ENCODE peak calls at places on chromosomes 1 and 21, in eight cellular contexts. G, W, J, N, R, C, T and U are unnamed samples.

GRCh38 chr1:231603598-231604275 is 22.9 kb upstream of the DISC1 start:
- DNase-seq in J (no peak), T (peak; percentile 54), W (peak; percentile 71), R (no peak), C (no peak), N (peak; percentile 56), G (peak; percentile 47), U (peak; percentile 62)

GRCh38 chr1:27395441-27396195 is 3.2 kb downstream of the GPR3 start:
- DNase-seq in C (no peak), J (peak; percentile 87), G (peak; percentile 35), T (peak; percentile 57), R (peak; percentile 59), N (peak; percentile 88), W (peak; percentile 79), U (peak; percentile 67)

GRCh38 chr1:151851886-151852285 is 1.6 kb downstream of the THEM5 start:
- DNase-seq in C (no peak), R (no peak), T (no peak), N (no peak), W (no peak), J (no peak), G (no peak), U (no peak)

GRCh38 chr1:93874025-93874651 is 4.9 kb downstream of the DNTTIP2 start:
- DNase-seq in C (no peak), R (no peak), T (peak; percentile 72), J (no peak), W (peak; percentile 78), G (peak; percentile 22), N (peak; percentile 33), U (peak; percentile 56)

GRCh38 chr1:181139631-181140051 is 51.1 kb downstream of the IER5 start:
- DNase-seq in C (no peak), W (peak; percentile 90), N (no peak), G (peak; percentile 60), R (no peak), T (peak; percentile 73), J (peak; percentile 52), U (peak; percentile 83)

GRCh38 chr1:101166583-101167120 is 70.2 kb upstream of the S1PR1 start:
- DNase-seq in J (no peak), G (peak; percentile 36), W (no peak), R (no peak), N (no peak), C (no peak), T (peak; percentile 31), U (no peak)

GRCh38 chr1:206011057-206011456 is 7.9 kb upstream of the RAB7B start:
- DNase-seq in N (no peak), C (no peak), T (no peak), W (no peak), R (no peak), G (no peak), J (no peak), U (no peak)

GRCh38 chr1:39183503-39184353 is 20.8 kb upstream of the MACF1 start:
- DNase-seq in W (peak; percentile 87), T (peak; percentile 74), J (no peak), R (peak; percentile 35), G (peak; percentile 85), C (no peak), N (no peak), U (peak; percentile 100)

GRCh38 chr1:64570267-64570666 is 100.3 kb downstream of the CACHD1 start:
- DNase-seq in W (no peak), T (no peak), J (no peak), G (no peak), N (no peak), R (no peak), C (no peak), U (no peak)

GRCh38 chr1:20962576-20963258 is 175.6 kb upstream of the HP1BP3 start:
- DNase-seq in G (no peak), R (no peak), C (no peak), T (no peak), N (no peak), W (no peak), J (no peak), U (no peak)

DNA sequence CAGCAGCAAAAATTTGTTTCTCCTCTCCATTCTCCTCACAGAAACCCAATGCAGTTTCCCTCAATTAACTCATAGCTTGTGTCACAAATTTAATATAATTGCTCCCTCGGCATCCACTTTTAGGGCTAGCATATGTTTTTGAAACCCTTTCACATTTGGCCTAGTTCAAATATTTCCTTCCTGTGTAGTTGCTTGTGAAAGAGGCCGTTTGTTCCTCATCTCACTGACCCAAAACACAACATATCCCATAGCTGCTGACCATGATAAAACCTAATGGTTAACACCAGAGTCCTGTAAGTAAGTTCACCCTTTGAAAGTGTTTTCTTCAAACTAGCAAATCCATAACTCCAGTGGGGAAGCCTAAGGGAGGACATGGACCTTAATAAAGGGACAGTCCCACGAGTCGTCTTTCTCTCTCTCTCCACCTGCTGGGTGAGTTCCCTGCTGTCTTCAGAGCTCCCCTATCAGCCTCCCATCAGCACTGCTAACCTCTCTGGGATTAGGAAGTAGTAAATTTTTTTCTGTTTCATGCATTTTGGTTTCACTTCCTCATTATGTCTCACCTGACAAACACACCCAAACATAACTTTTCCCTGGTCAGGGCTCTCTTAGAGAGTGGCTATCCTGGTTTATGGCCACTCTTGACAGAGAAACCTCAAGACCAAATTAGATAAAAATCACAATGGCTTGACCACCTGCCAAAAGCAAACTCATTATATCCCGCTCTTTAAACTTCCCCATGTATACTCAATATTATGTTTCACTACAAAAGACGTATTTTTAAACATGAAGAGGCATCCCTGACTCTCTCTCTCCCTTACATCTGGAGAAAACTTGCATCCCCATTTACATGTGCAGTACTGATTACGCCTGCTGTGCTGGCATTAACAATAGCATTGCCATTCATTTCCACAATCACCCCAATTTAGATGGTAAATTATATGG is 177.7 kb upstream of the HP1BP3 start:
- DNase-seq in N (no peak), W (no peak), J (no peak), C (no peak), G (no peak), R (no peak), T (no peak), U (no peak)
- H3K4me3 ChIP-seq in N (no peak overlapping the region), W (no peak overlapping the region), J (no peak overlapping the region), C (no peak overlapping the region), G (no peak overlapping the region), R (no peak overlapping the region), T (no peak overlapping the region), U (no peak overlapping the region)

GRCh38 chr1:218353656-218354055 is 8.5 kb downstream of the TGFB2 start:
- DNase-seq in N (no peak), J (no peak), G (no peak), W (no peak), T (no peak), R (no peak), C (no peak), U (no peak)

GRCh38 chr1:218349365-218350021 is 4.4 kb downstream of the TGFB2 start:
- DNase-seq in W (peak; percentile 48), N (no peak), T (no peak), R (no peak), C (no peak), G (peak; percentile 54), J (no peak), U (no peak)

GRCh38 chr1:218350022-218350525 is 4.9 kb downstream of the TGFB2 start:
- DNase-seq in J (no peak), R (no peak), W (no peak), N (no peak), G (peak; percentile 49), C (no peak), T (no peak), U (no peak)

GRCh38 chr1:218350909-218351616 is 5.9 kb downstream of the TGFB2 start:
- DNase-seq in R (no peak), N (no peak), J (no peak), C (peak; percentile 87), W (peak; percentile 88), G (peak; percentile 93), T (peak; percentile 89), U (no peak)

GRCh38 chr1:218351617-218352438 is 6.7 kb downstream of the TGFB2 start:
- DNase-seq in J (peak; percentile 82), W (peak; percentile 84), N (peak; percentile 52), R (peak; percentile 34), G (peak; percentile 86), C (no peak), T (peak; percentile 66), U (peak; percentile 26)
- TF ChIP-seq CTCF in J (peak; percentile 16), W (peak; percentile 73), N (peak; percentile 29), R (peak; percentile 54), G (peak; percentile 59), C (peak; percentile 20), T (peak; percentile 59), U (peak; percentile 13)

GRCh38 chr1:8945568-8945967 is at the start of gene CA6:
- DNase-seq in J (no peak), W (no peak), R (no peak), T (no peak), N (no peak), G (no peak), C (no peak), U (no peak)
- H3K4me3 ChIP-seq in J (no peak within 1 kb of the TSS), W (no peak within 1 kb of the TSS), R (no peak within 1 kb of the TSS), T (no peak within 1 kb of the TSS), N (no peak within 1 kb of the TSS), G (no peak within 1 kb of the TSS), C (no peak within 1 kb of the TSS), U (no peak within 1 kb of the TSS)

GRCh38 chr21:27645285-27645684 is 678.4 kb upstream of the ADAMTS5 start:
- DNase-seq in N (no peak), R (no peak), J (no peak), T (peak; percentile 47), G (peak; percentile 6), W (peak; percentile 75), C (no peak), U (peak; percentile 92)
- TF ChIP-seq CTCF in N (no peak), R (no peak), J (no peak), T (no peak), G (no peak), W (no peak), C (no peak), U (no peak)

GRCh38 chr1:211331011-211331709 is 4.5 kb downstream of the TRAF5 start:
- DNase-seq in N (no peak), J (no peak), G (peak; percentile 33), C (no peak), W (peak; percentile 33), R (no peak), T (peak; percentile 68), U (peak; percentile 83)

GRCh38 chr1:211328866-211329265 is 2.2 kb downstream of the TRAF5 start:
- DNase-seq in C (no peak), T (no peak), G (no peak), W (no peak), N (no peak), R (no peak), J (no peak), U (no peak)

GRCh38 chr1:211332036-211332616 is 5.5 kb downstream of the TRAF5 start:
- DNase-seq in T (no peak), J (no peak), R (no peak), N (peak; percentile 46), W (no peak), G (no peak), C (no peak), U (peak; percentile 17)

GRCh38 chr1:211329764-211330201 is 3.1 kb downstream of the TRAF5 start:
- DNase-seq in R (no peak), G (no peak), J (no peak), N (no peak), T (no peak), C (no peak), W (no peak), U (no peak)

GRCh38 chr1:211330282-211330936 is 3.8 kb downstream of the TRAF5 start:
- DNase-seq in T (no peak), J (no peak), G (no peak), N (no peak), W (no peak), R (no peak), C (no peak), U (no peak)
- H3K4me3 ChIP-seq in T (no peak overlapping the region), J (no peak overlapping the region), G (no peak overlapping the region), N (no peak overlapping the region), W (no peak overlapping the region), R (no peak overlapping the region), C (no peak overlapping the region), U (no peak overlapping the region)